ENCODE peak calls at places on chromosomes 5 and 9, in five cellular contexts. One of them, this sample, is unnamed.

GRCh38 chr9:78938821-78939220 is 632.9 kb upstream of the TLE4 start:
- DNase-seq in Panc1: no peak
- DNase-seq in hepatic stellate cell: no peak
- DNase-seq in NCI-H510A treated with DMSO at 0.1 percent for 48 hours: no peak
- DNase-seq in ureter: no peak
- DNase-seq in this sample: no peak

GRCh38 chr5:139822553-139823425 is 27.2 kb downstream of the PSD2 start:
- DNase-seq in Panc1: no peak
- DNase-seq in NCI-H510A treated with DMSO at 0.1 percent for 48 hours: no peak
- DNase-seq in ureter: no peak
- DNase-seq in hepatic stellate cell: no peak
- DNase-seq in this sample: peak; percentile 26

GRCh38 chr9:130264414-130265350 is 878 bp upstream of the HMCN2 start:
- DNase-seq in hepatic stellate cell: no peak
- DNase-seq in Panc1: no peak
- DNase-seq in ureter: no peak
- DNase-seq in NCI-H510A treated with DMSO at 0.1 percent for 48 hours: no peak
- DNase-seq in this sample: no peak

GRCh38 chr9:81476808-81477207 is 212.5 kb downstream of the TLE1 start:
- DNase-seq in ureter: no peak
- DNase-seq in Panc1: no peak
- DNase-seq in hepatic stellate cell: no peak
- DNase-seq in NCI-H510A treated with DMSO at 0.1 percent for 48 hours: no peak
- DNase-seq in this sample: no peak

GRCh38 chr5:16486679-16487078 is 21.1 kb upstream of the ZNF622 start:
- DNase-seq in ureter: no peak
- DNase-seq in NCI-H510A treated with DMSO at 0.1 percent for 48 hours: no peak
- DNase-seq in hepatic stellate cell: no peak
- DNase-seq in Panc1: no peak
- DNase-seq in this sample: no peak

GRCh38 chr5:91296691-91297143 is 86.4 kb downstream of the ARRDC3 start:
- DNase-seq in ureter: no peak
- DNase-seq in NCI-H510A treated with DMSO at 0.1 percent for 48 hours: no peak
- DNase-seq in Panc1: no peak
- DNase-seq in hepatic stellate cell: no peak
- DNase-seq in this sample: no peak

GRCh38 chr9:72674961-72675360 is 153.6 kb downstream of the TMC1 start:
- DNase-seq in ureter: no peak
- DNase-seq in Panc1: no peak
- DNase-seq in hepatic stellate cell: no peak
- DNase-seq in NCI-H510A treated with DMSO at 0.1 percent for 48 hours: no peak
- DNase-seq in this sample: no peak

GRCh38 chr9:38620483-38621433 is at the start of gene ANKRD18A:
- DNase-seq in Panc1: peak; percentile 61
- DNase-seq in NCI-H510A treated with DMSO at 0.1 percent for 48 hours: peak; percentile 48
- DNase-seq in hepatic stellate cell: peak; percentile 27
- DNase-seq in ureter: peak; percentile 78
- DNase-seq in this sample: peak; percentile 70

GRCh38 chr9:5562806-5563416 is 52.6 kb downstream of the PDCD1LG2 start:
- DNase-seq in hepatic stellate cell: no peak
- DNase-seq in ureter: no peak
- DNase-seq in Panc1: no peak
- DNase-seq in NCI-H510A treated with DMSO at 0.1 percent for 48 hours: no peak
- DNase-seq in this sample: no peak

GRCh38 chr5:133412661-133413060 is 199.7 kb downstream of the FSTL4 start:
- DNase-seq in Panc1: no peak
- DNase-seq in ureter: no peak
- DNase-seq in NCI-H510A treated with DMSO at 0.1 percent for 48 hours: no peak
- DNase-seq in hepatic stellate cell: no peak
- DNase-seq in this sample: no peak

GRCh38 chr5:59767753-59768159 is 125.8 kb downstream of the PDE4D start:
- DNase-seq in NCI-H510A treated with DMSO at 0.1 percent for 48 hours: no peak
- DNase-seq in hepatic stellate cell: no peak
- DNase-seq in Panc1: no peak
- DNase-seq in ureter: no peak
- DNase-seq in this sample: no peak

GRCh38 chr5:135105105-135105484 is 71.1 kb upstream of the PITX1 start:
- DNase-seq in NCI-H510A treated with DMSO at 0.1 percent for 48 hours: no peak
- DNase-seq in Panc1: no peak
- DNase-seq in ureter: no peak
- DNase-seq in hepatic stellate cell: no peak
- DNase-seq in this sample: no peak

GRCh38 chr5:149924481-149924880 is 20.1 kb downstream of the PDE6A start:
- DNase-seq in Panc1: no peak
- DNase-seq in hepatic stellate cell: no peak
- DNase-seq in NCI-H510A treated with DMSO at 0.1 percent for 48 hours: no peak
- DNase-seq in ureter: no peak
- DNase-seq in this sample: no peak

GRCh38 chr9:133733421-133734250 is 4.5 kb downstream of the SARDH start:
- DNase-seq in ureter: peak; percentile 40
- DNase-seq in Panc1: no peak
- DNase-seq in hepatic stellate cell: no peak
- DNase-seq in NCI-H510A treated with DMSO at 0.1 percent for 48 hours: no peak
- DNase-seq in this sample: no peak

GRCh38 chr9:126791406-126792230 is 13.2 kb upstream of the ZBTB43 start:
- DNase-seq in hepatic stellate cell: peak; percentile 51
- DNase-seq in Panc1: peak; percentile 90
- DNase-seq in NCI-H510A treated with DMSO at 0.1 percent for 48 hours: no peak
- DNase-seq in ureter: no peak
- DNase-seq in this sample: no peak

GRCh38 chr9:112184946-112185345 is 9.8 kb upstream of the SUSD1 start:
- DNase-seq in Panc1: no peak
- DNase-seq in NCI-H510A treated with DMSO at 0.1 percent for 48 hours: no peak
- DNase-seq in hepatic stellate cell: no peak
- DNase-seq in ureter: no peak
- DNase-seq in this sample: no peak

GRCh38 chr5:132677682-132678400 is 4.1 kb downstream of the IL4 start:
- DNase-seq in Panc1: no peak
- DNase-seq in ureter: no peak
- DNase-seq in NCI-H510A treated with DMSO at 0.1 percent for 48 hours: no peak
- DNase-seq in hepatic stellate cell: no peak
- DNase-seq in this sample: no peak

GRCh38 chr5:143680672-143681259 is 131.2 kb upstream of the HMHB1 start:
- DNase-seq in Panc1: no peak
- DNase-seq in ureter: no peak
- DNase-seq in hepatic stellate cell: no peak
- DNase-seq in NCI-H510A treated with DMSO at 0.1 percent for 48 hours: no peak
- DNase-seq in this sample: no peak

GRCh38 chr5:133817456-133817855 is 151.0 kb downstream of the C5orf15 start:
- DNase-seq in hepatic stellate cell: no peak
- DNase-seq in ureter: no peak
- DNase-seq in NCI-H510A treated with DMSO at 0.1 percent for 48 hours: no peak
- DNase-seq in Panc1: no peak
- DNase-seq in this sample: no peak

GRCh38 chr5:140800816-140801493 is at the start of gene PCDHA3:
- DNase-seq in hepatic stellate cell: peak; percentile 9
- DNase-seq in Panc1: no peak
- DNase-seq in ureter: no peak
- DNase-seq in NCI-H510A treated with DMSO at 0.1 percent for 48 hours: no peak
- DNase-seq in this sample: no peak

GRCh38 chr5:168747987-168748777 is 169.0 kb upstream of the PANK3 start:
- DNase-seq in Panc1: peak; percentile 32
- DNase-seq in NCI-H510A treated with DMSO at 0.1 percent for 48 hours: no peak
- DNase-seq in hepatic stellate cell: no peak
- DNase-seq in ureter: peak; percentile 43
- DNase-seq in this sample: peak; percentile 46

GRCh38 chr9:3498691-3499090 is 27.1 kb downstream of the RFX3 start:
- DNase-seq in NCI-H510A treated with DMSO at 0.1 percent for 48 hours: peak; percentile 49
- DNase-seq in hepatic stellate cell: peak; percentile 48
- DNase-seq in Panc1: no peak
- DNase-seq in ureter: no peak
- DNase-seq in this sample: no peak

GRCh38 chr5:152288499-152288898 is 116.6 kb downstream of the NMUR2 start:
- DNase-seq in hepatic stellate cell: no peak
- DNase-seq in Panc1: no peak
- DNase-seq in ureter: peak; percentile 45
- DNase-seq in NCI-H510A treated with DMSO at 0.1 percent for 48 hours: no peak
- DNase-seq in this sample: no peak

GRCh38 chr9:121784706-121785426 is 133.4 kb downstream of the DAB2IP start:
- DNase-seq in Panc1: no peak
- DNase-seq in hepatic stellate cell: no peak
- DNase-seq in NCI-H510A treated with DMSO at 0.1 percent for 48 hours: no peak
- DNase-seq in ureter: peak; percentile 38
- DNase-seq in this sample: no peak

GRCh38 chr5:88663793-88664216 is 219.2 kb downstream of the MEF2C start:
- DNase-seq in hepatic stellate cell: no peak
- DNase-seq in ureter: no peak
- DNase-seq in NCI-H510A treated with DMSO at 0.1 percent for 48 hours: no peak
- DNase-seq in Panc1: no peak
- DNase-seq in this sample: no peak

GRCh38 chr9:95409650-95410426 is 92.3 kb upstream of the FANCC start:
- DNase-seq in ureter: no peak
- DNase-seq in hepatic stellate cell: peak; percentile 48
- DNase-seq in Panc1: no peak
- DNase-seq in NCI-H510A treated with DMSO at 0.1 percent for 48 hours: no peak
- DNase-seq in this sample: no peak

GRCh38 chr9:96651626-96652025 is 3.5 kb downstream of the PRXL2C start:
- DNase-seq in Panc1: no peak
- DNase-seq in hepatic stellate cell: peak; percentile 42
- DNase-seq in NCI-H510A treated with DMSO at 0.1 percent for 48 hours: peak; percentile 31
- DNase-seq in ureter: no peak
- DNase-seq in this sample: no peak

GRCh38 chr5:138932171-138932810 is 57.2 kb upstream of the LRRTM2 start:
- DNase-seq in hepatic stellate cell: no peak
- DNase-seq in ureter: no peak
- DNase-seq in Panc1: no peak
- DNase-seq in NCI-H510A treated with DMSO at 0.1 percent for 48 hours: no peak
- DNase-seq in this sample: no peak

GRCh38 chr9:14313951-14314423 is at the start of gene NFIB:
- DNase-seq in ureter: peak; percentile 55
- DNase-seq in Panc1: no peak
- DNase-seq in hepatic stellate cell: peak; percentile 27
- DNase-seq in NCI-H510A treated with DMSO at 0.1 percent for 48 hours: no peak
- DNase-seq in this sample: peak; percentile 63